ENCODE peak calls at places on chromosomes 16 and 17, in seven cellular contexts. One of them, this sample, is unnamed.

GRCh38 chr17:57587201-57587870 is 157.8 kb downstream of the CCDC182 start:
- DNase-seq in left cardiac atrium: no peak
- DNase-seq in NB4: no peak
- DNase-seq in ascending aorta: no peak
- DNase-seq in omental fat pad: no peak
- DNase-seq in AG04449: no peak
- DNase-seq in fibroblast of mammary gland: no peak
- DNase-seq in this sample: no peak

GRCh38 chr17:3602499-3602898 is 6.7 kb downstream of the TRPV1 start:
- DNase-seq in omental fat pad: no peak
- DNase-seq in ascending aorta: no peak
- DNase-seq in fibroblast of mammary gland: peak; percentile 42
- DNase-seq in NB4: peak; percentile 61
- DNase-seq in AG04449: no peak
- DNase-seq in left cardiac atrium: peak; percentile 21
- DNase-seq in this sample: no peak

GRCh38 chr16:87877942-87878507 is 8.7 kb upstream of the SLC7A5 start:
- DNase-seq in left cardiac atrium: no peak
- DNase-seq in omental fat pad: no peak
- DNase-seq in fibroblast of mammary gland: no peak
- DNase-seq in ascending aorta: no peak
- DNase-seq in NB4: no peak
- DNase-seq in AG04449: no peak
- DNase-seq in this sample: no peak

GRCh38 chr17:34442387-34443111 is 79.5 kb upstream of the CCL1 start:
- DNase-seq in ascending aorta: no peak
- DNase-seq in left cardiac atrium: peak; percentile 33
- DNase-seq in omental fat pad: no peak
- DNase-seq in fibroblast of mammary gland: no peak
- DNase-seq in NB4: no peak
- DNase-seq in AG04449: no peak
- DNase-seq in this sample: no peak

GRCh38 chr17:78484300-78485159 is 92.7 kb downstream of the DNAH17 start:
- DNase-seq in fibroblast of mammary gland: no peak
- DNase-seq in NB4: peak; percentile 38
- DNase-seq in left cardiac atrium: no peak
- DNase-seq in ascending aorta: no peak
- DNase-seq in omental fat pad: no peak
- DNase-seq in AG04449: no peak
- DNase-seq in this sample: peak; percentile 49

GRCh38 chr17:38894276-38894675 is 24.4 kb downstream of the LASP1 start:
- DNase-seq in omental fat pad: no peak
- DNase-seq in fibroblast of mammary gland: no peak
- DNase-seq in NB4: peak; percentile 39
- DNase-seq in left cardiac atrium: no peak
- DNase-seq in AG04449: no peak
- DNase-seq in ascending aorta: no peak
- DNase-seq in this sample: no peak

GRCh38 chr17:7346761-7347614 is 5.0 kb upstream of the KCTD11 start:
- DNase-seq in AG04449: no peak
- DNase-seq in omental fat pad: no peak
- DNase-seq in fibroblast of mammary gland: no peak
- DNase-seq in ascending aorta: no peak
- DNase-seq in NB4: no peak
- DNase-seq in left cardiac atrium: no peak
- DNase-seq in this sample: no peak

GRCh38 chr17:4165301-4166010 is 22.5 kb downstream of the CYB5D2 start:
- DNase-seq in AG04449: no peak
- DNase-seq in left cardiac atrium: peak; percentile 42
- DNase-seq in omental fat pad: no peak
- DNase-seq in ascending aorta: no peak
- DNase-seq in NB4: no peak
- DNase-seq in fibroblast of mammary gland: no peak
- DNase-seq in this sample: no peak

GRCh38 chr16:35599429-35600165 is 2140.2 kb downstream of the TP53TG3F start:
- DNase-seq in ascending aorta: no peak
- DNase-seq in NB4: no peak
- DNase-seq in AG04449: no peak
- DNase-seq in left cardiac atrium: no peak
- DNase-seq in omental fat pad: no peak
- DNase-seq in fibroblast of mammary gland: no peak
- DNase-seq in this sample: no peak

GRCh38 chr17:46086821-46087220 is 87.8 kb downstream of the STH start:
- DNase-seq in omental fat pad: no peak
- DNase-seq in AG04449: no peak
- DNase-seq in fibroblast of mammary gland: no peak
- DNase-seq in ascending aorta: no peak
- DNase-seq in NB4: no peak
- DNase-seq in left cardiac atrium: no peak
- DNase-seq in this sample: no peak

GRCh38 chr16:29111421-29111820 is 126.6 kb downstream of the LAT start:
- DNase-seq in NB4: no peak
- DNase-seq in left cardiac atrium: no peak
- DNase-seq in fibroblast of mammary gland: no peak
- DNase-seq in AG04449: no peak
- DNase-seq in omental fat pad: no peak
- DNase-seq in ascending aorta: no peak
- DNase-seq in this sample: no peak

This sample was measured in T follicular helper cell.